ENCODE peak calls at places on chromosomes 11 and 22, in seven cellular contexts. L is NCI-H446; Z is effector CD4-positive, alpha-beta T cell; U is A172; X is SHP77; G is T-helper 17 cell; A is DMS79. N is an unnamed sample.

GRCh38 chr11:72306186-72306585 is 62.2 kb upstream of the PHOX2A start:
- DNase-seq in U (no peak), L (peak; percentile 85), Z (no peak), X (no peak), G (no peak), A (no peak), N (peak; percentile 24)

GRCh38 chr11:18749681-18750319 is 23.8 kb upstream of the IGSF22 start:
- DNase-seq in A (no peak), U (peak; percentile 87), X (no peak), L (peak; percentile 9), G (no peak), Z (no peak), N (peak; percentile 65)

GRCh38 chr11:62999649-63000048 is 14.9 kb upstream of the SLC22A6 start:
- DNase-seq in A (no peak), L (no peak), G (no peak), Z (no peak), U (no peak), X (no peak), N (no peak)

GRCh38 chr11:119673389-119674336 is 55.3 kb downstream of the NECTIN1 start:
- DNase-seq in Z (no peak), G (no peak), U (no peak), A (no peak), X (no peak), L (no peak), N (no peak)

GRCh38 chr11:99020324-99021225 is at the start of gene CNTN5:
- DNase-seq in L (peak; percentile 50), G (no peak), Z (no peak), U (no peak), X (peak; percentile 80), A (peak; percentile 24), N (no peak)

GRCh38 chr11:8362899-8363298 is 99.2 kb upstream of the LMO1 start:
- DNase-seq in G (no peak), U (no peak), Z (no peak), A (no peak), L (no peak), X (no peak), N (no peak)

GRCh38 chr11:46277313-46277622 is 194 bp upstream of the CREB3L1 start:
- DNase-seq in L (no peak), G (no peak), A (no peak), U (peak; percentile 65), Z (no peak), X (peak; percentile 55), N (no peak)

GRCh38 chr11:118086913-118087768 is at the start of gene SMIM35:
- DNase-seq in L (no peak), Z (no peak), U (no peak), X (no peak), A (no peak), G (no peak), N (no peak)

GRCh38 chr22:26671317-26672059 is 14.1 kb downstream of the MIAT start:
- DNase-seq in A (no peak), G (peak; percentile 53), U (no peak), Z (peak; percentile 63), L (no peak), X (peak; percentile 25), N (no peak)

GRCh38 chr11:76910620-76911414 is 50.1 kb downstream of the ACER3 start:
- DNase-seq in A (no peak), U (no peak), Z (no peak), G (no peak), L (no peak), X (no peak), N (no peak)

GRCh38 chr11:74327076-74327475 is 15.6 kb upstream of the P4HA3 start:
- DNase-seq in U (no peak), Z (no peak), L (no peak), X (no peak), G (no peak), A (no peak), N (no peak)

GRCh38 chr22:48475661-48476345 is 1351.9 kb downstream of the BRD1 start:
- DNase-seq in G (no peak), L (no peak), Z (no peak), A (no peak), U (no peak), X (no peak), N (no peak)

GRCh38 chr22:22948651-22949611 is 61.3 kb downstream of the IGLL5 start:
- DNase-seq in G (no peak), X (no peak), Z (no peak), L (no peak), A (no peak), U (no peak), N (no peak)

N was measured in frontal cortex.